ENCODE peak calls at places on chromosomes 13 and 19, in six cellular contexts. One of them, this sample, is unnamed.

GRCh38 chr13:24183741-24184182 is 23.2 kb downstream of the SPATA13 start:
- DNase-seq in GM06990: no peak
- DNase-seq in AG04449: no peak
- DNase-seq in foreskin fibroblast: no peak
- DNase-seq in colonic mucosa: peak; percentile 58
- DNase-seq in spleen: no peak
- DNase-seq in this sample: peak; percentile 89

GRCh38 chr19:34124828-34125227 is 47.5 kb upstream of the LSM14A start:
- DNase-seq in GM06990: no peak
- DNase-seq in AG04449: no peak
- DNase-seq in foreskin fibroblast: no peak
- DNase-seq in colonic mucosa: no peak
- DNase-seq in spleen: no peak
- DNase-seq in this sample: no peak

GRCh38 chr13:95494082-95494681 is 58.3 kb upstream of the CLDN10 start:
- DNase-seq in GM06990: no peak
- DNase-seq in AG04449: no peak
- DNase-seq in foreskin fibroblast: peak; percentile 49
- DNase-seq in colonic mucosa: peak; percentile 40
- DNase-seq in spleen: no peak
- DNase-seq in this sample: peak; percentile 40

GRCh38 chr19:35066691-35067563 is 25.4 kb downstream of the HPN start:
- DNase-seq in GM06990: peak; percentile 89
- DNase-seq in AG04449: no peak
- DNase-seq in foreskin fibroblast: peak; percentile 71
- DNase-seq in colonic mucosa: peak; percentile 93
- DNase-seq in spleen: peak; percentile 96
- DNase-seq in this sample: no peak

GRCh38 chr19:22422220-22422619 is at the start of gene ZNF98:
- DNase-seq in GM06990: no peak
- DNase-seq in AG04449: no peak
- DNase-seq in foreskin fibroblast: no peak
- DNase-seq in colonic mucosa: no peak
- DNase-seq in spleen: no peak
- DNase-seq in this sample: no peak

GRCh38 chr13:32904271-32904670 is 112.0 kb upstream of the KL start:
- DNase-seq in GM06990: no peak
- DNase-seq in AG04449: no peak
- DNase-seq in foreskin fibroblast: no peak
- DNase-seq in colonic mucosa: no peak
- DNase-seq in spleen: no peak
- DNase-seq in this sample: no peak

GRCh38 chr13:35782793-35783192 is 306.3 kb upstream of the MAB21L1 start:
- DNase-seq in GM06990: no peak
- DNase-seq in AG04449: no peak
- DNase-seq in foreskin fibroblast: no peak
- DNase-seq in colonic mucosa: no peak
- DNase-seq in spleen: no peak
- DNase-seq in this sample: no peak

GRCh38 chr19:24159707-24160106 is 72.7 kb downstream of the ZNF254 start:
- DNase-seq in GM06990: no peak
- DNase-seq in AG04449: no peak
- DNase-seq in foreskin fibroblast: no peak
- DNase-seq in colonic mucosa: no peak
- DNase-seq in spleen: no peak
- DNase-seq in this sample: no peak

GRCh38 chr19:30233375-30233774 is 138.8 kb upstream of the ZNF536 start:
- DNase-seq in GM06990: no peak
- DNase-seq in AG04449: no peak
- DNase-seq in foreskin fibroblast: no peak
- DNase-seq in colonic mucosa: no peak
- DNase-seq in spleen: no peak
- DNase-seq in this sample: no peak

GRCh38 chr13:67383358-67383757 is 153.2 kb upstream of the PCDH9 start:
- DNase-seq in GM06990: no peak
- DNase-seq in AG04449: no peak
- DNase-seq in foreskin fibroblast: peak; percentile 24
- DNase-seq in colonic mucosa: no peak
- DNase-seq in spleen: no peak
- DNase-seq in this sample: no peak

GRCh38 chr13:94217370-94217769 is 262.1 kb downstream of the DCT start:
- DNase-seq in GM06990: no peak
- DNase-seq in AG04449: no peak
- DNase-seq in foreskin fibroblast: no peak
- DNase-seq in colonic mucosa: no peak
- DNase-seq in spleen: no peak
- DNase-seq in this sample: no peak

GRCh38 chr19:55088021-55088451 is 12.4 kb downstream of the EPS8L1 start:
- DNase-seq in GM06990: no peak
- DNase-seq in AG04449: no peak
- DNase-seq in foreskin fibroblast: no peak
- DNase-seq in colonic mucosa: no peak
- DNase-seq in spleen: no peak
- DNase-seq in this sample: no peak

GRCh38 chr13:30985637-30986205 is 53.3 kb downstream of the TEX26 start:
- DNase-seq in GM06990: no peak
- DNase-seq in AG04449: no peak
- DNase-seq in foreskin fibroblast: peak; percentile 53
- DNase-seq in colonic mucosa: no peak
- DNase-seq in spleen: no peak
- DNase-seq in this sample: peak; percentile 52

GRCh38 chr13:41590643-41591042 is 133.3 kb downstream of the RGCC start:
- DNase-seq in GM06990: no peak
- DNase-seq in AG04449: no peak
- DNase-seq in foreskin fibroblast: no peak
- DNase-seq in colonic mucosa: no peak
- DNase-seq in spleen: no peak
- DNase-seq in this sample: no peak

GRCh38 chr19:57191141-57192063 is at the start of gene ZNF264:
- DNase-seq in GM06990: peak; percentile 93
- DNase-seq in AG04449: peak; percentile 29
- DNase-seq in foreskin fibroblast: peak; percentile 84
- DNase-seq in colonic mucosa: peak; percentile 92
- DNase-seq in spleen: peak; percentile 96
- DNase-seq in this sample: no peak

GRCh38 chr13:20356437-20356836 is 124.3 kb upstream of the GJB6 start:
- DNase-seq in GM06990: no peak
- DNase-seq in AG04449: no peak
- DNase-seq in foreskin fibroblast: no peak
- DNase-seq in colonic mucosa: no peak
- DNase-seq in spleen: no peak
- DNase-seq in this sample: no peak

GRCh38 chr13:20354722-20355121 is 122.6 kb upstream of the GJB6 start:
- DNase-seq in GM06990: no peak
- DNase-seq in AG04449: no peak
- DNase-seq in foreskin fibroblast: no peak
- DNase-seq in colonic mucosa: no peak
- DNase-seq in spleen: no peak
- DNase-seq in this sample: no peak

GRCh38 chr13:20350819-20351218 is 118.7 kb upstream of the GJB6 start:
- DNase-seq in GM06990: no peak
- DNase-seq in AG04449: no peak
- DNase-seq in foreskin fibroblast: no peak
- DNase-seq in colonic mucosa: no peak
- DNase-seq in spleen: no peak
- DNase-seq in this sample: no peak

GRCh38 chr13:20351279-20352022 is 119.3 kb upstream of the GJB6 start:
- DNase-seq in GM06990: no peak
- DNase-seq in AG04449: peak; percentile 59
- DNase-seq in foreskin fibroblast: no peak
- DNase-seq in colonic mucosa: no peak
- DNase-seq in spleen: no peak
- DNase-seq in this sample: no peak

GRCh38 chr13:20353973-20354372 is 121.9 kb upstream of the GJB6 start:
- DNase-seq in GM06990: no peak
- DNase-seq in AG04449: no peak
- DNase-seq in foreskin fibroblast: no peak
- DNase-seq in colonic mucosa: no peak
- DNase-seq in spleen: no peak
- DNase-seq in this sample: no peak
- TF ChIP-seq CTCF in GM06990: no peak
- TF ChIP-seq CTCF in AG04449: no peak
- TF ChIP-seq CTCF in foreskin fibroblast: no peak
- TF ChIP-seq CTCF in colonic mucosa: no peak
- TF ChIP-seq CTCF in spleen: no peak
- TF ChIP-seq CTCF in this sample: peak; percentile 35

DNA sequence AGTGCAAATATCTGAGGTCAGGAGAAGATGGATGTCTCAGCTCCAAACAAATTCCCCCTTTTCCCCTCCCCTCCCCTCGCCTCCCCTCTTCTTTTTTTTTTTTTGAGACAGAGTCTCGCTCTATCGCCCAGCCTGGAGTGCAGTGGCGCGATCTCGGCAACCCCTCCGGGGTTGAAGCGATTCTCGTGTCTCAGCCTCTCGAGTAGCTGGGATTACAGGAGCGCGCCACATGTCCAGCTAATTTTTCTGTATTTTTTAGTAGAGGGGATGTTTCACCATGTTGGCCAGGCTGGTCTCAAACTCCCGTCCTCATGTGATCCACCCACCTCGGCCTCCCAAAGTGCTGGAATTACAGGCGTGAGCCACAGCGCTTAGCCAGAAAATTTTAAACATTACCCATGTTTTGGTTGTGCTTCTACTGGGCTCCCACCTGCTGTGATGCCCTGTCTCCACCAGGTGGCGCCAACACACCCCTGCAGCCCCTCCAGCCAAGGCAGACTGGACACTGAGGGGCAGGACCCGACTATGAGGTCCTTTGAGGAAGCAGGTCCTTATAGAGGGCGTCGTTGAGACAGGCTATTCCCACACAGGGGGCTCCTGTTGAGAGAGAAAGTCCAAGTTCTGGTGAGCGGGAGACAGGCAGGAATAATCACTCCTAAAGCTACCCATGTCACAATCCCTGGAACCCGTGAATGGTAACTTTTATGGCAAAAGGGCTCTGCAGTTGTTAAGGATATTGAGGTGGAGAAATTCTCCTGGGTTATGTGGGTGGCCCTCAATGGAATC is 6.3 kb downstream of the ERICH4 start:
- DNase-seq in GM06990: peak; percentile 63
- DNase-seq in AG04449: no peak
- DNase-seq in foreskin fibroblast: peak; percentile 53
- DNase-seq in colonic mucosa: peak; percentile 69
- DNase-seq in spleen: peak; percentile 92
- DNase-seq in this sample: no peak
- H3K4me3 ChIP-seq in GM06990: peak overlapping the region; percentile 31
- H3K4me3 ChIP-seq in AG04449: peak overlapping the region; percentile 43
- H3K4me3 ChIP-seq in foreskin fibroblast: peak overlapping the region; percentile 31
- H3K4me3 ChIP-seq in colonic mucosa: no peak overlapping the region
- H3K4me3 ChIP-seq in spleen: peak overlapping the region; percentile 22
- H3K4me3 ChIP-seq in this sample: peak overlapping the region; percentile 24

GRCh38 chr13:109271991-109272454 is 514.4 kb downstream of the IRS2 start:
- DNase-seq in GM06990: no peak
- DNase-seq in AG04449: no peak
- DNase-seq in foreskin fibroblast: no peak
- DNase-seq in colonic mucosa: no peak
- DNase-seq in spleen: no peak
- DNase-seq in this sample: no peak
- TF ChIP-seq CTCF in GM06990: no peak
- TF ChIP-seq CTCF in AG04449: no peak
- TF ChIP-seq CTCF in foreskin fibroblast: no peak
- TF ChIP-seq CTCF in colonic mucosa: no peak
- TF ChIP-seq CTCF in spleen: no peak
- TF ChIP-seq CTCF in this sample: no peak

DNA sequence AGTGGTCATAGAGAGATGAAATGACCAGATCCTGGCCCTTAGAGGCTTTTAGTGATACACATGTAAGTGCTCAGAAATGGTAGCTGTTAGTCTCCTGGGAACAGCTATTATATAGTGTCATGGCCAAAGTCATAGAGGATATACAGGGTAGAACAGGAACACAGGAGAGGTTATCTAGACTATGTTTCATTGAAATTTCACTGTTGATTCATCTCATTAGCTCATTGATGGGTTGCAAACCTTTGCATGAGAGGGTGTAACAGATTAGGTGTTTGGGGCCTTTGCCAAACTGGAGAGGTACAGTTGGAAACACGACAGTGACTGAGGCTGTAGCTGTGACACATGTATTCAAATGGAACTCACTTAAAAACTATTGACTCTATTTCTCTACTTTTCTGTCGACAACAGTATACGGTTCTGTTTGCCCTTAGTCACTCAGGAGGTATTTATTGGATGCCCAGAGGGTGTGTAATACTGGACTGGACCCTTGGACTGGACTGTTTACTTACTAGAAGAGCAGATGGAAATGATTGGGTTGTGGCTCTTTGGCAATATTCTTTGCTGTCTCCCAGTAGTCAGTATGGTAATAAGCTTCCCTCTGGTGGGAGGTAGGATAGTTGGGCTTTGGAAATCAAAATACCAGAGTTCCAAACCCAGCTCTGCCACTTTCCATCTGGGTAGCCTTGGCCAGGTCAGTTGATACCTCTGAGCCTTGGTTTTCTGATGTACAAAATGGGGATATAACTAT is 29.8 kb downstream of the ARHGAP35 start:
- DNase-seq in GM06990: no peak
- DNase-seq in AG04449: peak; percentile 80
- DNase-seq in foreskin fibroblast: peak; percentile 92
- DNase-seq in colonic mucosa: peak; percentile 45
- DNase-seq in spleen: no peak
- DNase-seq in this sample: peak; percentile 71
- H3K4me3 ChIP-seq in GM06990: no peak overlapping the region
- H3K4me3 ChIP-seq in AG04449: no peak overlapping the region
- H3K4me3 ChIP-seq in foreskin fibroblast: no peak overlapping the region
- H3K4me3 ChIP-seq in colonic mucosa: no peak overlapping the region
- H3K4me3 ChIP-seq in spleen: no peak overlapping the region
- H3K4me3 ChIP-seq in this sample: no peak overlapping the region

DNA sequence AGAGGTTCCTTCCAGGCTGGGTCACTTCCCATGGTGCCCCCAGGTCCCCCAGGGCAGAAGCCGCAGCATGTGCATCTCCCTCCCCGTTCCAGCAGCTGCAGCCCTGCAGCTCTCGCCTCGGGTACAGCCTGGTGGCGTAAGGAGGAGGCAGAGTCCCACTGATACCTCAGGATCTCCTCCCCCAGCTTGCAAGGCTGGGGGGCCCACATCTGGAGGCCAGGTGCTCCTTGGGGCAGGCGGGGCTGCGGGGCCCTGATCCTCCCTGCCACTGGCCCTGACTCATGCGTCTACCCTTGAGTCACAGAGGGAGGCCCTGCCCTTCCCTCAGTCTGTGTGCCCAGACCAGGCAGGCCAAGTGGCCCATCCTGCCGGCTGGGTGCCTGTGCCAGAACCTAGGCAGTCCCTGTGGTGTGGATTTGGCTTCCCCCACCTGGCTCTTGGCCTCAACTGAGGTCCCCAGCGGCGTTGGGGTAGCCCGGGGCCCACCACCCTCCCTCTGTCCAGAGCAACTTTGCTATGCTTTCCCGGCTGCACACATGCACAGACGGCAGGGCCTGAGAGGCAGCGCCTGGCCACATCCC is 12.8 kb downstream of the YIPF2 start:
- DNase-seq in GM06990: no peak
- DNase-seq in AG04449: peak; percentile 23
- DNase-seq in foreskin fibroblast: peak; percentile 98
- DNase-seq in colonic mucosa: no peak
- DNase-seq in spleen: no peak
- DNase-seq in this sample: no peak
- TF ChIP-seq CTCF in GM06990: no peak
- TF ChIP-seq CTCF in AG04449: peak; percentile 44
- TF ChIP-seq CTCF in foreskin fibroblast: peak; percentile 68
- TF ChIP-seq CTCF in colonic mucosa: no peak
- TF ChIP-seq CTCF in spleen: no peak
- TF ChIP-seq CTCF in this sample: no peak